ENCODE peak calls at places on chromosomes 16 and 17, in nine cellular contexts. O, X, D, N, B, L, F, Y and G are unnamed samples.

GRCh38 chr16:69513180-69513966 is 52.4 kb upstream of the NFAT5 start:
- DNase-seq in O (no peak), X (no peak), D (no peak), N (no peak), B (peak), L (peak), F (no peak), Y (no peak), G (peak)

GRCh38 chr17:74542166-74542565 is 3.7 kb downstream of the CD300C start:
- DNase-seq in O (no peak), X (no peak), D (no peak), N (no peak), B (no peak), L (no peak), F (no peak), Y (no peak), G (no peak)

GRCh38 chr16:70740919-70741778 is 55.3 kb upstream of the MTSS2 start:
- DNase-seq in O (no peak), X (no peak), D (peak), N (no peak), B (no peak), L (peak), F (peak), Y (no peak), G (peak)

GRCh38 chr17:42541041-42541833 is 5.2 kb downstream of the NAGLU start:
- DNase-seq in O (no peak), X (no peak), D (no peak), N (no peak), B (no peak), L (no peak), F (no peak), Y (no peak), G (peak)

GRCh38 chr16:89110641-89111040 is 17.0 kb downstream of the ACSF3 start:
- DNase-seq in O (no peak), X (no peak), D (no peak), N (no peak), B (no peak), L (no peak), F (no peak), Y (no peak), G (no peak)

GRCh38 chr17:73210002-73210678 is 17.3 kb downstream of the COG1 start:
- DNase-seq in O (peak), X (no peak), D (no peak), N (no peak), B (no peak), L (no peak), F (no peak), Y (no peak), G (no peak)

GRCh38 chr16:81204794-81205680 is 33.5 kb upstream of the BCO1 start:
- DNase-seq in O (peak), X (no peak), D (no peak), N (peak), B (peak), L (peak), F (peak), Y (no peak), G (peak)

GRCh38 chr17:83192161-83192788 is 112.9 kb downstream of the METRNL start:
- DNase-seq in O (no peak), X (no peak), D (no peak), N (no peak), B (no peak), L (no peak), F (no peak), Y (no peak), G (peak)

GRCh38 chr17:42484304-42484703 is 25.6 kb downstream of the ATP6V0A1 start:
- DNase-seq in O (no peak), X (peak), D (no peak), N (peak), B (no peak), L (no peak), F (no peak), Y (no peak), G (no peak)

GRCh38 chr16:78177218-78177617 is 77.8 kb downstream of the WWOX start:
- DNase-seq in O (no peak), X (no peak), D (no peak), N (no peak), B (no peak), L (no peak), F (no peak), Y (no peak), G (no peak)

GRCh38 chr16:2047330-2048115 is at the start of the genes NTHL1 and TSC2:
- DNase-seq in O (peak), X (peak), D (peak), N (peak), B (peak), L (peak), F (peak), Y (peak), G (peak)

GRCh38 chr17:28760987-28761562 is 17.3 kb downstream of the TRAF4 start:
- DNase-seq in O (no peak), X (no peak), D (peak), N (no peak), B (no peak), L (no peak), F (peak), Y (no peak), G (peak)

GRCh38 chr16:58426960-58427359 is 34.7 kb downstream of the GINS3 start:
- DNase-seq in O (no peak), X (no peak), D (peak), N (no peak), B (no peak), L (no peak), F (no peak), Y (no peak), G (no peak)

GRCh38 chr16:55944377-55944802 is 69.2 kb upstream of the CES5A start:
- DNase-seq in O (peak), X (no peak), D (peak), N (peak), B (peak), L (peak), F (peak), Y (peak), G (peak)

GRCh38 chr17:2054262-2054739 is 602 bp upstream of the HIC1 start:
- DNase-seq in O (no peak), X (no peak), D (peak), N (no peak), B (no peak), L (no peak), F (no peak), Y (no peak), G (peak)

GRCh38 chr16:57019746-57020145 is 30.4 kb downstream of the NLRC5 start:
- DNase-seq in O (no peak), X (no peak), D (no peak), N (no peak), B (no peak), L (no peak), F (no peak), Y (no peak), G (no peak)

GRCh38 chr17:40850287-40850972 is 16.6 kb downstream of the KRT12 start:
- DNase-seq in O (no peak), X (no peak), D (no peak), N (no peak), B (no peak), L (no peak), F (no peak), Y (no peak), G (no peak)

GRCh38 chr16:84484579-84485254 is 19.7 kb downstream of the MEAK7 start:
- DNase-seq in O (peak), X (no peak), D (peak), N (no peak), B (peak), L (peak), F (peak), Y (peak), G (peak)

GRCh38 chr17:50558955-50559614 is 1.4 kb upstream of the CACNA1G start:
- DNase-seq in O (no peak), X (no peak), D (no peak), N (no peak), B (no peak), L (no peak), F (no peak), Y (no peak), G (no peak)

GRCh38 chr16:23509763-23510153 is 536 bp downstream of the GGA2 start:
- DNase-seq in O (no peak), X (no peak), D (peak), N (peak), B (no peak), L (peak), F (peak), Y (no peak), G (peak)

GRCh38 chr17:72056727-72057290 is 64.0 kb upstream of the SOX9 start:
- DNase-seq in O (no peak), X (no peak), D (no peak), N (no peak), B (no peak), L (no peak), F (no peak), Y (no peak), G (no peak)

GRCh38 chr16:25395528-25395927 is 137.9 kb upstream of the ZKSCAN2 start:
- DNase-seq in O (no peak), X (no peak), D (no peak), N (no peak), B (no peak), L (no peak), F (no peak), Y (no peak), G (no peak)

GRCh38 chr16:16778322-16778721 is 399.4 kb downstream of the NPIPA7 start:
- DNase-seq in O (no peak), X (no peak), D (no peak), N (no peak), B (no peak), L (no peak), F (no peak), Y (no peak), G (no peak)

GRCh38 chr16:88685156-88686061 is 898 bp downstream of the SNAI3 start:
- DNase-seq in O (peak), X (no peak), D (no peak), N (peak), B (no peak), L (peak), F (peak), Y (no peak), G (peak)

GRCh38 chr16:53159781-53160436 is 105.1 kb downstream of the CHD9 start:
- DNase-seq in O (peak), X (no peak), D (no peak), N (no peak), B (peak), L (peak), F (peak), Y (no peak), G (peak)

GRCh38 chr16:8928467-8928957 is 35.2 kb downstream of the USP7 start:
- DNase-seq in O (no peak), X (no peak), D (no peak), N (no peak), B (peak), L (no peak), F (no peak), Y (no peak), G (no peak)

GRCh38 chr16:78375055-78375679 is 275.7 kb downstream of the WWOX start:
- DNase-seq in O (no peak), X (no peak), D (no peak), N (no peak), B (no peak), L (peak), F (no peak), Y (no peak), G (no peak)

GRCh38 chr16:1338119-1338730 is 4.8 kb downstream of the BAIAP3 start:
- DNase-seq in O (peak), X (no peak), D (no peak), N (no peak), B (no peak), L (no peak), F (no peak), Y (no peak), G (peak)

GRCh38 chr17:20955437-20956323 is 87.1 kb downstream of the USP22 start:
- DNase-seq in O (no peak), X (no peak), D (peak), N (no peak), B (no peak), L (no peak), F (peak), Y (no peak), G (peak)

GRCh38 chr17:19384723-19385391 is 2.1 kb downstream of the MFAP4 start:
- DNase-seq in O (peak), X (no peak), D (peak), N (no peak), B (peak), L (no peak), F (no peak), Y (no peak), G (no peak)

GRCh38 chr17:71937914-71938313 is 182.9 kb upstream of the SOX9 start:
- DNase-seq in O (no peak), X (no peak), D (no peak), N (no peak), B (no peak), L (no peak), F (no peak), Y (no peak), G (no peak)